ENCODE peak calls at places on chromosomes 1 and 21, in eight cellular contexts. H is HFF-Myc; L is fibroblast of lung; P is BJ; G is CD8-positive, alpha-beta T cell; Q is AG10803; I is ovary; X is breast epithelium. M is an unnamed sample.

GRCh38 chr21:34072145-34073031 is 990 bp upstream of the MRPS6 start:
- DNase-seq in G (no peak), Q (peak; percentile 15), P (no peak), L (peak; percentile 42), I (no peak), H (no peak), X (no peak), M (no peak)

GRCh38 chr1:107963601-107964396 is 1.2 kb downstream of the VAV3 start:
- DNase-seq in L (peak; percentile 12), P (no peak), I (no peak), H (no peak), G (peak; percentile 8), X (no peak), Q (peak; percentile 18), M (no peak)

GRCh38 chr1:169312084-169312954 is 55.3 kb downstream of the NME7 start:
- DNase-seq in X (no peak), H (peak; percentile 87), Q (peak; percentile 89), I (no peak), G (no peak), P (peak; percentile 83), L (peak; percentile 99), M (peak; percentile 71)

GRCh38 chr1:9628541-9629444 is 22.7 kb upstream of the PIK3CD start:
- DNase-seq in Q (no peak), P (no peak), G (peak; percentile 37), X (no peak), L (no peak), I (no peak), H (no peak), M (no peak)

GRCh38 chr1:30407862-30408580 is 315.4 kb downstream of the MATN1 start:
- DNase-seq in Q (no peak), L (peak; percentile 83), X (peak; percentile 33), H (no peak), P (peak; percentile 1), G (no peak), I (no peak), M (peak; percentile 23)

GRCh38 chr1:22388666-22389455 is 62.8 kb upstream of the ZBTB40 start:
- DNase-seq in I (no peak), Q (peak; percentile 97), H (no peak), L (peak; percentile 33), P (peak; percentile 89), G (no peak), X (no peak), M (no peak)

GRCh38 chr1:11500881-11501280 is 21.9 kb downstream of the DISP3 start:
- DNase-seq in I (no peak), L (no peak), G (no peak), H (no peak), P (no peak), X (peak; percentile 9), Q (no peak), M (no peak)

GRCh38 chr1:203117611-203118575 is 9.6 kb upstream of the ADORA1 start:
- DNase-seq in G (no peak), X (no peak), L (peak; percentile 49), P (no peak), Q (peak; percentile 48), H (no peak), I (peak; percentile 78), M (no peak)

GRCh38 chr1:154478639-154479038 is 23.4 kb upstream of the TDRD10 start:
- DNase-seq in L (peak; percentile 29), H (no peak), X (no peak), I (no peak), P (no peak), Q (peak; percentile 23), G (no peak), M (no peak)

GRCh38 chr1:221451741-221452140 is 290.1 kb downstream of the DUSP10 start:
- DNase-seq in P (no peak), I (no peak), H (no peak), L (no peak), Q (peak; percentile 55), X (no peak), G (no peak), M (no peak)

GRCh38 chr1:32868806-32869455 is 1.8 kb downstream of the FNDC5 start:
- DNase-seq in X (no peak), L (no peak), H (no peak), G (no peak), P (no peak), I (no peak), Q (no peak), M (no peak)

GRCh38 chr1:33455537-33456301 is 16.7 kb upstream of the ZSCAN20 start:
- DNase-seq in I (no peak), H (peak; percentile 75), Q (peak; percentile 89), X (no peak), L (peak; percentile 81), G (no peak), P (peak; percentile 56), M (no peak)

GRCh38 chr1:54547601-54548388 is at the start of gene ACOT11:
- DNase-seq in G (no peak), Q (peak; percentile 79), I (peak; percentile 89), L (peak; percentile 58), X (no peak), H (no peak), P (no peak), M (no peak)

GRCh38 chr1:2068951-2069350 is 18.7 kb downstream of the PRKCZ start:
- DNase-seq in G (no peak), H (no peak), X (no peak), I (no peak), P (no peak), Q (no peak), L (no peak), M (no peak)
- TF ChIP-seq CTCF in G (no peak), H (no peak), X (no peak), I (no peak), P (no peak), Q (no peak), L (no peak), M (no peak)

DNA sequence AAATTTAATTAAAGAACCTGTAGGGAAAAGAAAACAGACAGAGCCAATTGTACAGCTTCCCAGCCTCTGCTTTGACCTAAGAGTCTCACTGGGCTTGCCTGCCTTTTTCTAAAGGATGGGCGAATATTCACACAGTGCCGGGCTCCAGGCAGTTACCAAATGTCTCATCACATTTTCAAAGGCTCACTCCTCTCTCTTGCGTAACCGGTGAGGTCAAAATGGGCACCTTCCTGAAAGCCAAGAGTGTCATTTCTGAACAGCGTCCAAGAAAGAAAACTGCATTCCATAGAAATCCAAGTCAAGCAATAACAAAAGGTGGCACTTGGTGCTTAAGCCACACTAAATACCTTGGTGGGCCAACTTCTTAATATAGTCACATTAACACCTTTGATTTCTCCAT is 714 bp upstream of the PALMD start:
- DNase-seq in L (peak; percentile 57), Q (peak; percentile 80), G (no peak), H (no peak), X (peak; percentile 52), P (no peak), I (peak; percentile 26), M (no peak)
- H3K4me3 ChIP-seq in L (no peak overlapping the region), Q (no peak overlapping the region), G (no peak overlapping the region), H (no peak overlapping the region), X (peak overlapping the region; percentile 67), P (no peak overlapping the region), I (peak overlapping the region; percentile 31), M (no peak overlapping the region)

DNA sequence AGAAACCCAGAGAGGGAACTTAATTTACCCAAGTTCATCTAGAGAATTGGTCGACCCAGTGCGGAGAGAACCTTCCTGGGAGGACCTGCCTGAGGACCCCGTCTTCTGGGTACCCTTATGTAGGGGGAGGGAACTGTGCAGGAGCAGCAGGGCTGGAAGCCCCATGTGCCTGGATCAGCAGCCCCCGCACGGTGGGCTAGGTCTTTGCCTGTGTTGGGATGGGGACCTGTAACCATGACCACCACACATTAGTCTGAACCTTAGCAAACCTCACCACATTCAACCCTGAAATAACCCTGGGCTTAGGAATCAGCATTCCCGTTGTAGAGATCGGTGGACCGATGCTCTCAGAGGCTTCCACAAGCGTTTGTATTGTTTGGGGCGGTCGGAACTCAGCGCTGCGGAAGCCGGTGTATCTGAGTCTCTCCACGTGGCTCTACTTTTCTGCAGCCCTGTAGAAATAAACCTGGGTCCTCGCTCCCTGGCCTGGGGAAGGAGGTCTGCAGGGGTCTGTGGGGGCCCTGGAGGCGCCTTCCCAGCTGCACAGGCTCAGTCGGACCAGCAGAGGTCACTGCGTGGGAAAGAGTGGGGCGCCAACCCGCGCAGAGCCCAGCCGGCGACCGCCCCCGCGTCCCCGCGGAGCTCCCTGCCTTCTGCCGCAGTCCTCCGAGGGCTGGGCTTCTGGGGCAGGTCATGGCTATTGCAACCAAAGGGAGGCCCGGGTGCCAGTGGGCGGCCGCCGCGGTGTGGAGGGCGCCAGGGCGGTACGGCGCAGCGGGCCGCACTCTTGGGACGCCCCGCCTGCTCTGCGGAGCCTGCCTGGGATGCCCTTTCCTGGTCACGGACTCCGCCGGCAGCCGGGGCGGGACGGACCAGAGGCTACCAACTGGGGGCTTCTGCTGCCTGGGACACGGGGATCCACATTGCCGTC is 36.2 kb upstream of the KCNA10 start:
- DNase-seq in Q (peak; percentile 12), P (no peak), I (peak; percentile 53), H (no peak), L (peak; percentile 13), G (peak; percentile 24), X (no peak), M (no peak)
- TF ChIP-seq CTCF in Q (peak; percentile 52), P (peak; percentile 64), I (no peak), H (peak; percentile 52), L (peak; percentile 43), G (peak; percentile 58), X (no peak), M (peak; percentile 29)

GRCh38 chr1:150566589-150567340 is 12.6 kb downstream of the MCL1 start:
- DNase-seq in X (no peak), Q (no peak), P (no peak), H (no peak), I (no peak), G (no peak), L (no peak), M (no peak)
- H3K4me3 ChIP-seq in X (peak overlapping the region; percentile 63), Q (no peak overlapping the region), P (no peak overlapping the region), H (no peak overlapping the region), I (peak overlapping the region; percentile 27), G (peak overlapping the region; percentile 59), L (peak overlapping the region; percentile 37), M (no peak overlapping the region)

M was measured in RWPE2.